ENCODE peak calls at places on chromosomes 6 and 20, in ten cellular contexts. S is mammary epithelial cell; H is effector memory CD4-positive, alpha-beta T cell; E is A549; L is CD8-positive, alpha-beta memory T cell; D is upper lobe of right lung; N is substantia nigra; Z is AG04450; J is uterus; G is IMR-90. F is an unnamed sample.

GRCh38 chr6:108380876-108381275 is 86.0 kb downstream of the AFG1L start:
- DNase-seq in S (no peak), H (no peak), E (no peak), L (no peak), D (no peak), N (no peak), Z (no peak), J (no peak), G (no peak), F (no peak)

GRCh38 chr6:160426146-160426545 is 78.0 kb downstream of the SLC22A3 start:
- DNase-seq in S (no peak), H (no peak), E (no peak), L (no peak), D (no peak), N (no peak), Z (no peak), J (no peak), G (no peak), F (no peak)

GRCh38 chr6:85662251-85662650 is 19.6 kb upstream of the SYNCRIP start:
- DNase-seq in S (no peak), H (no peak), E (no peak), L (no peak), D (no peak), N (no peak), Z (no peak), J (no peak), G (no peak), F (no peak)

GRCh38 chr6:158544428-158544827 is 15.5 kb upstream of the TMEM181 start:
- DNase-seq in S (no peak), H (no peak), E (no peak), L (no peak), D (peak), N (no peak), Z (no peak), J (no peak), G (no peak), F (no peak)

GRCh38 chr6:47111685-47112084 is 69.6 kb upstream of the ADGRF1 start:
- DNase-seq in S (peak), H (no peak), E (peak), L (no peak), D (no peak), N (no peak), Z (peak), J (no peak), G (peak), F (no peak)

GRCh38 chr20:54172856-54173652 is 732 bp downstream of the CYP24A1 start:
- DNase-seq in S (peak), H (no peak), E (no peak), L (no peak), D (no peak), N (no peak), Z (no peak), J (no peak), G (no peak), F (no peak)

GRCh38 chr20:23550227-23550626 is 18.1 kb downstream of the CST9L start:
- DNase-seq in S (peak), H (no peak), E (no peak), L (no peak), D (no peak), N (no peak), Z (no peak), J (no peak), G (no peak), F (no peak)

GRCh38 chr6:53615633-53616449 is 49.7 kb downstream of the KLHL31 start:
- DNase-seq in S (peak), H (no peak), E (peak), L (no peak), D (no peak), N (no peak), Z (peak), J (no peak), G (peak), F (no peak)

GRCh38 chr20:62656919-62657635 is 14.8 kb downstream of the SLCO4A1 start:
- DNase-seq in S (no peak), H (no peak), E (no peak), L (peak), D (no peak), N (no peak), Z (no peak), J (no peak), G (no peak), F (no peak)

GRCh38 chr6:1105833-1106400 is 206.0 kb upstream of the FOXQ1 start:
- DNase-seq in S (no peak), H (no peak), E (no peak), L (no peak), D (no peak), N (no peak), Z (no peak), J (no peak), G (peak), F (no peak)

GRCh38 chr20:63103402-63104311 is 96.9 kb upstream of the BHLHE23 start:
- DNase-seq in S (no peak), H (peak), E (peak), L (peak), D (no peak), N (no peak), Z (no peak), J (no peak), G (peak), F (no peak)

GRCh38 chr6:45553730-45554344 is 176.1 kb upstream of the SUPT3H start:
- DNase-seq in S (no peak), H (no peak), E (no peak), L (no peak), D (no peak), N (no peak), Z (no peak), J (no peak), G (no peak), F (no peak)

GRCh38 chr20:845226-845868 is 11.8 kb downstream of the FAM110A start:
- DNase-seq in S (no peak), H (no peak), E (no peak), L (peak), D (peak), N (no peak), Z (no peak), J (no peak), G (no peak), F (peak)

GRCh38 chr6:129606664-129607063 is 103.3 kb downstream of the ARHGAP18 start:
- DNase-seq in S (no peak), H (no peak), E (no peak), L (no peak), D (no peak), N (no peak), Z (no peak), J (no peak), G (peak), F (no peak)

GRCh38 chr6:13461805-13462204 is 25.6 kb downstream of the GFOD1 start:
- DNase-seq in S (peak), H (no peak), E (no peak), L (no peak), D (peak), N (no peak), Z (no peak), J (no peak), G (no peak), F (no peak)

GRCh38 chr6:40274058-40274457 is 313.1 kb downstream of the LRFN2 start:
- DNase-seq in S (peak), H (no peak), E (no peak), L (no peak), D (no peak), N (no peak), Z (no peak), J (no peak), G (no peak), F (no peak)

GRCh38 chr6:161434331-161434730 is 160.5 kb upstream of the AGPAT4 start:
- DNase-seq in S (peak), H (no peak), E (no peak), L (no peak), D (no peak), N (no peak), Z (no peak), J (no peak), G (no peak), F (peak)

GRCh38 chr6:111890981-111891380 is 17.7 kb upstream of the FYN start:
- DNase-seq in S (no peak), H (no peak), E (no peak), L (no peak), D (no peak), N (no peak), Z (no peak), J (no peak), G (peak), F (no peak)

GRCh38 chr20:38013891-38014290 is 19.4 kb downstream of the TTI1 start:
- DNase-seq in S (no peak), H (no peak), E (no peak), L (no peak), D (no peak), N (no peak), Z (no peak), J (no peak), G (no peak), F (no peak)

GRCh38 chr6:25499851-25500250 is 152.2 kb upstream of the SCGN start:
- DNase-seq in S (peak), H (no peak), E (no peak), L (no peak), D (no peak), N (no peak), Z (no peak), J (no peak), G (peak), F (no peak)

GRCh38 chr6:138844203-138844602 is 48.3 kb downstream of the ECT2L start:
- DNase-seq in S (no peak), H (no peak), E (no peak), L (no peak), D (no peak), N (no peak), Z (peak), J (peak), G (peak), F (peak)

GRCh38 chr6:14742171-14742570 is 503.7 kb upstream of the JARID2 start:
- DNase-seq in S (no peak), H (no peak), E (no peak), L (no peak), D (no peak), N (no peak), Z (no peak), J (no peak), G (no peak), F (no peak)

GRCh38 chr20:23164176-23164601 is 78.1 kb upstream of the CD93 start:
- DNase-seq in S (no peak), H (no peak), E (no peak), L (no peak), D (no peak), N (no peak), Z (no peak), J (no peak), G (no peak), F (no peak)

GRCh38 chr6:82144852-82145332 is 102.7 kb downstream of the IBTK start:
- DNase-seq in S (peak), H (no peak), E (peak), L (no peak), D (no peak), N (no peak), Z (peak), J (peak), G (peak), F (peak)

GRCh38 chr6:111950661-111951426 is 77.6 kb upstream of the FYN start:
- DNase-seq in S (no peak), H (no peak), E (no peak), L (no peak), D (no peak), N (no peak), Z (no peak), J (no peak), G (peak), F (peak)

GRCh38 chr6:52420668-52421358 is 671 bp downstream of the EFHC1 start:
- DNase-seq in S (peak), H (no peak), E (peak), L (no peak), D (no peak), N (no peak), Z (no peak), J (no peak), G (peak), F (peak)
- H3K27ac ChIP-seq in S (peak), H (peak), E (peak), L (peak), D (peak), N (no peak), Z (peak), J (peak), G (peak), F (peak)

GRCh38 chr6:154459513-154459912 is 51.0 kb downstream of the CNKSR3 start:
- DNase-seq in S (no peak), H (no peak), E (no peak), L (no peak), D (no peak), N (no peak), Z (no peak), J (no peak), G (no peak), F (no peak)

GRCh38 chr6:154462425-154462824 is 48.1 kb downstream of the CNKSR3 start:
- DNase-seq in S (no peak), H (no peak), E (no peak), L (no peak), D (no peak), N (no peak), Z (no peak), J (no peak), G (no peak), F (peak)

GRCh38 chr6:154463573-154464419 is 46.7 kb downstream of the CNKSR3 start:
- DNase-seq in S (no peak), H (no peak), E (no peak), L (no peak), D (no peak), N (no peak), Z (no peak), J (no peak), G (no peak), F (no peak)

GRCh38 chr6:154460306-154461071 is 50.0 kb downstream of the CNKSR3 start:
- DNase-seq in S (peak), H (no peak), E (no peak), L (no peak), D (no peak), N (no peak), Z (no peak), J (no peak), G (peak), F (no peak)

DNA sequence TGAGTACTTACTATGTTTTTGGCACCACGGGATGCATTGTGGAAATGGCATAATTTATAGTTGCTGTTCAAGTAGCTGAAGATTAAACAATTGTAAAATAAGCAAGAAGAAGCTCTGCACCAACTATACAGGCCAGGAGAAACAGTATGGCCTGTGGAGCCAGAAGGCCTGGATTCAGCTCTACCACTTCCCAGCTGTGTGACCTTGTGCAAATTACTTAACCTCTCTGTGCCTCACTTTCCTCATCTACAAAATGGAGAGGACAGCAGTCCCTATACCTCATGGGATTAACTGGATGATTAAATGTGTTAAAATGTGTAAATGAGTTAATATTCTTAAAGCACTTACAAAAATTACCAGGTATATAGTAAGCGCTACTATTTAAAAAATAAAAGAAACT is 49.1 kb downstream of the CNKSR3 start:
- DNase-seq in S (no peak), H (no peak), E (no peak), L (no peak), D (no peak), N (no peak), Z (no peak), J (no peak), G (no peak), F (no peak)
- H3K27ac ChIP-seq in S (no peak), H (no peak), E (no peak), L (no peak), D (no peak), N (no peak), Z (no peak), J (no peak), G (no peak), F (no peak)

GRCh38 chr20:5770987-5771318 is 20.8 kb downstream of the SHLD1 start:
- DNase-seq in S (peak), H (no peak), E (no peak), L (no peak), D (no peak), N (no peak), Z (no peak), J (no peak), G (no peak), F (no peak)

GRCh38 chr20:5773589-5773988 is 23.4 kb downstream of the SHLD1 start:
- DNase-seq in S (no peak), H (no peak), E (no peak), L (no peak), D (no peak), N (no peak), Z (no peak), J (no peak), G (no peak), F (no peak)

GRCh38 chr20:5772704-5773103 is 22.5 kb downstream of the SHLD1 start:
- DNase-seq in S (no peak), H (no peak), E (no peak), L (no peak), D (no peak), N (no peak), Z (no peak), J (no peak), G (no peak), F (no peak)

GRCh38 chr20:5767493-5768098 is 17.4 kb downstream of the SHLD1 start:
- DNase-seq in S (no peak), H (no peak), E (no peak), L (no peak), D (no peak), N (no peak), Z (no peak), J (no peak), G (no peak), F (peak)

GRCh38 chr20:5770240-5770986 is 20.2 kb downstream of the SHLD1 start:
- DNase-seq in S (no peak), H (no peak), E (no peak), L (no peak), D (no peak), N (no peak), Z (no peak), J (no peak), G (peak), F (no peak)
- H3K27ac ChIP-seq in S (no peak), H (no peak), E (peak), L (no peak), D (no peak), N (no peak), Z (no peak), J (no peak), G (no peak), F (no peak)

GRCh38 chr20:47972916-47973309 is 187.6 kb upstream of the SULF2 start:
- DNase-seq in S (no peak), H (no peak), E (no peak), L (no peak), D (no peak), N (no peak), Z (no peak), J (no peak), G (no peak), F (no peak)
- H3K27ac ChIP-seq in S (no peak), H (no peak), E (no peak), L (no peak), D (no peak), N (no peak), Z (no peak), J (peak), G (no peak), F (peak)

GRCh38 chr20:57397693-57398108 is 6.5 kb downstream of the RBM38 start:
- DNase-seq in S (no peak), H (peak), E (no peak), L (peak), D (peak), N (no peak), Z (no peak), J (no peak), G (no peak), F (no peak)
- H3K27ac ChIP-seq in S (no peak), H (peak), E (no peak), L (peak), D (peak), N (no peak), Z (no peak), J (peak), G (no peak), F (peak)

DNA sequence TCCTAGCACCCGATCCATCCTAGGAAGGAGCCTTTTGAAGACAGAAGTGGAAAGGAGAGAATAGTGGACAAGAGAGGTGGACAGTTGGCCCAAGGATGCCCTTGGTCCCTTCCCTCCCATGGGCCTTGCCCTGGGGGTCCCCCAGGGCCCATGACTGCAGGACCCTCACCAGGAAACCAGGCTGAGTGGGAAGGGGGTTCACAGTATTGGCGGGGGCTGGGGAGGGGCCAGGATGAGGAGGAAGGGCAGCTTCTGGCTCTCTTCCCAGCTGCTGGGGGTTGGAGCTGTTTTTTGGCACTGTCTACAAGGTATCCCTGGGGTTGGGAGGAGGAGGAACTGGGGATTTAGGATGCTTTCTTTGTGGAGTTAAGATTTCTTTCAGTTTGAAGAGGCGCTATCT is 4.0 kb upstream of the DSN1 start:
- DNase-seq in S (no peak), H (no peak), E (no peak), L (no peak), D (no peak), N (no peak), Z (no peak), J (no peak), G (no peak), F (peak)
- H3K27ac ChIP-seq in S (no peak), H (no peak), E (no peak), L (no peak), D (no peak), N (no peak), Z (no peak), J (no peak), G (no peak), F (no peak)

GRCh38 chr6:136739501-136739900 is 52.8 kb downstream of the MAP3K5 start:
- DNase-seq in S (no peak), H (no peak), E (no peak), L (no peak), D (no peak), N (no peak), Z (no peak), J (no peak), G (no peak), F (no peak)

GRCh38 chr6:136740050-136740974 is 52.0 kb downstream of the MAP3K5 start:
- DNase-seq in S (no peak), H (no peak), E (no peak), L (no peak), D (no peak), N (no peak), Z (peak), J (no peak), G (peak), F (no peak)

GRCh38 chr6:136744889-136745288 is 47.4 kb downstream of the MAP3K5 start:
- DNase-seq in S (no peak), H (no peak), E (no peak), L (no peak), D (no peak), N (no peak), Z (no peak), J (no peak), G (no peak), F (no peak)

GRCh38 chr6:136739071-136739470 is 53.2 kb downstream of the MAP3K5 start:
- DNase-seq in S (no peak), H (no peak), E (no peak), L (no peak), D (no peak), N (no peak), Z (no peak), J (no peak), G (no peak), F (no peak)

DNA sequence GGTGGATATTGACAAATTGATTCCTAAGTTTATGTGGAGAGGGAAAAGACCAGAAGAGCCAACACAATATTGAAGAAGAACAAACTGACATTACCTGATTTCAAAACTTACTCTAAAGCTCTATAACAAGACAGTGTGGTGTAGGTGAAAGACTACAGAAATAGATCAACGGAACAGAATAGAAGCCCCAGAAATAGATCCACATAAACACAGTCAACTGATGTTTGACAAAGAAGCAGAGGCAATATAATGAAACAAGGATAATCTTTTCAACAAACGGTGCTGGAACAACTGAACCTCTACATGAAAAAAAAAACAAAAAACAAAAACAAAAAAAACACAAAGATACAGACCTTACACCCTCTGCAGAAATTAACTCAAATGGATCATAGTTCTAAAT is 50.2 kb downstream of the MAP3K5 start:
- DNase-seq in S (no peak), H (no peak), E (no peak), L (no peak), D (no peak), N (no peak), Z (no peak), J (no peak), G (no peak), F (no peak)
- H3K27ac ChIP-seq in S (no peak), H (no peak), E (no peak), L (no peak), D (no peak), N (no peak), Z (no peak), J (no peak), G (no peak), F (no peak)

GRCh38 chr20:57480444-57481152 is 44.3 kb downstream of the CTCFL start:
- DNase-seq in S (no peak), H (no peak), E (no peak), L (no peak), D (peak), N (no peak), Z (no peak), J (no peak), G (no peak), F (no peak)
- H3K27ac ChIP-seq in S (no peak), H (no peak), E (no peak), L (no peak), D (no peak), N (no peak), Z (no peak), J (peak), G (no peak), F (no peak)

F was measured in SJCRH30.